ENCODE peak calls at places on chromosome 4, in five cellular contexts. A, L, G, Q and S are unnamed samples.

GRCh38 chr4:82745173-82745842 is 53.3 kb downstream of the SCD5 start:
- DNase-seq in A (no peak), L (no peak), G (no peak), Q (no peak), S (no peak)

GRCh38 chr4:22483551-22483981 is 32.3 kb downstream of the ADGRA3 start:
- DNase-seq in A (no peak), L (peak; percentile 58), G (no peak), Q (no peak), S (no peak)

GRCh38 chr4:18689308-18689915 is 667.9 kb upstream of the LCORL start:
- DNase-seq in A (no peak), L (peak; percentile 22), G (peak; percentile 46), Q (peak; percentile 63), S (peak; percentile 24)

GRCh38 chr4:169243808-169244207 is 26.9 kb downstream of the SH3RF1 start:
- DNase-seq in A (no peak), L (no peak), G (no peak), Q (no peak), S (no peak)

GRCh38 chr4:149751174-149751573 is 64.5 kb downstream of the IQCM start:
- DNase-seq in A (no peak), L (no peak), G (no peak), Q (no peak), S (no peak)

GRCh38 chr4:54475546-54475945 is 182.2 kb upstream of the KIT start:
- DNase-seq in A (no peak), L (peak; percentile 52), G (no peak), Q (no peak), S (no peak)

GRCh38 chr4:153154010-153154975 is 50.0 kb upstream of the TRIM2 start:
- DNase-seq in A (no peak), L (no peak), G (no peak), Q (no peak), S (no peak)

GRCh38 chr4:167032876-167033275 is 201.4 kb downstream of the SPOCK3 start:
- DNase-seq in A (no peak), L (no peak), G (no peak), Q (no peak), S (no peak)

GRCh38 chr4:650951-651883 is 22.9 kb downstream of the ATP5ME start:
- DNase-seq in A (no peak), L (no peak), G (no peak), Q (no peak), S (no peak)